ENCODE peak calls at places on chromosomes 4 and X, in five cellular contexts. Z is GM23248, V is small intestine, L is cardiac muscle cell, G is upper lobe of right lung. W is an unnamed sample.
A peak's percentile ranks its signal among the peaks of the same experiment; 100 is the strongest.

GRCh38 chr4:10808591-10808990 is 124.0 kb upstream of the CLNK start:
- DNase-seq in Z (peak; percentile 52), V (no peak), L (peak; percentile 79), G (no peak), W (peak; percentile 71)

GRCh38 chr4:175758595-175758994 is 53.5 kb downstream of the GPM6A start:
- DNase-seq in Z (no peak), V (no peak), L (no peak), G (no peak), W (no peak)

GRCh38 chrX:41009816-41010187 is 75.4 kb upstream of the USP9X start:
- DNase-seq in Z (no peak), V (no peak), L (no peak), G (no peak), W (no peak)

GRCh38 chr4:6469898-6470501 is 2.4 kb downstream of the PPP2R2C start:
- DNase-seq in Z (no peak), V (no peak), L (no peak), G (no peak), W (no peak)

GRCh38 chr4:55543858-55544257 is 2.9 kb downstream of the CLOCK start:
- DNase-seq in Z (peak; percentile 58), V (no peak), L (peak; percentile 13), G (no peak), W (no peak)

GRCh38 chr4:150280081-150280950 is 202.1 kb downstream of the DCLK2 start:
- DNase-seq in Z (peak; percentile 92), V (no peak), L (peak; percentile 83), G (no peak), W (no peak)

GRCh38 chr4:56656346-56656643 is 24.8 kb downstream of the HOPX start:
- DNase-seq in Z (no peak), V (peak; percentile 36), L (no peak), G (no peak), W (no peak)

GRCh38 chrX:153973127-153974002 is 811 bp downstream of the TMEM187 start:
- DNase-seq in Z (no peak), V (peak; percentile 27), L (no peak), G (no peak), W (peak; percentile 67)

GRCh38 chr4:3307891-3308575 is 15.2 kb downstream of the RGS12 start:
- DNase-seq in Z (no peak), V (no peak), L (no peak), G (peak; percentile 54), W (no peak)

GRCh38 chr4:121462660-121463261 is 81.9 kb upstream of the QRFPR start:
- DNase-seq in Z (peak; percentile 88), V (peak; percentile 73), L (peak; percentile 85), G (no peak), W (no peak)

GRCh38 chr4:176065365-176066249 is at the start of gene WDR17:
- DNase-seq in Z (peak; percentile 74), V (peak; percentile 69), L (peak; percentile 84), G (peak; percentile 95), W (peak; percentile 94)

DNA sequence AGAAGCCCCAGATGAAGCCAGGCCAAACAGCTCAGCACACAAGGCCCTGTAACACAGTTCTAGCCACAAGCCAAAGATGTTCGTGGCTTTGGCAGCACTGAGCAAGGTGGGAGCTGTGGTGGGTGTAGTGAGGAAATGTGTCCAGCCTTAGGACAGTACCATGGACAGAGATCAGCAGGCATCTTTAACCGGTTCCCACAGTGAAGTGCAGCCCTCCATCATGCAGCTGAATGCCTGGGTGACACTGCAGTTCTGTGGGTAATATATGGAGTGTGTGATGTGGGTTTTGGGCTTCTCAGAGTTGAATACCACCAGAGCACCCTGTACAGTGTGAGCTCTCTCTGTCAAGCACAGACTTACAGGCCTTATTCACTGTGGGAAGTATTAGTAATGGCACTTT is 6.0 kb upstream of the NEXMIF start:
- DNase-seq in Z (no peak), V (no peak), L (no peak), G (no peak), W (no peak)
- H3K9me3 ChIP-seq in Z (no peaks in the 10 kb centered on the region), V (no peaks in the 10 kb centered on the region), L (peaks cover 4% of the 10 kb centered on the region), G (no peaks in the 10 kb centered on the region), W (no peaks in the 10 kb centered on the region)

GRCh38 chr4:39627413-39627812 is 11.3 kb downstream of the SMIM14 start:
- DNase-seq in Z (no peak), V (no peak), L (no peak), G (no peak), W (no peak)
- H3K27ac ChIP-seq in Z (no peak overlapping the region), V (no peak overlapping the region), L (no peak overlapping the region), G (no peak overlapping the region), W (no peak overlapping the region)

GRCh38 chrX:15952212-15952611 is 97.6 kb upstream of the AP1S2 start:
- DNase-seq in Z (no peak), V (no peak), L (no peak), G (no peak), W (no peak)

GRCh38 chrX:15947648-15948317 is 93.2 kb upstream of the AP1S2 start:
- DNase-seq in Z (peak; percentile 68), V (peak; percentile 3), L (peak; percentile 61), G (no peak), W (no peak)

GRCh38 chrX:15946783-15947550 is 92.4 kb upstream of the AP1S2 start:
- DNase-seq in Z (peak; percentile 90), V (no peak), L (peak; percentile 75), G (no peak), W (no peak)

GRCh38 chrX:15943393-15943792 is 88.8 kb upstream of the AP1S2 start:
- DNase-seq in Z (no peak), V (no peak), L (no peak), G (no peak), W (no peak)

GRCh38 chrX:15948318-15948660 is 93.7 kb upstream of the AP1S2 start:
- DNase-seq in Z (no peak), V (no peak), L (no peak), G (no peak), W (no peak)
- H3K4me1 ChIP-seq in Z (peaks cover 10% of the 10 kb centered on the region), V (no peaks in the 10 kb centered on the region), L (peaks cover 6% of the 10 kb centered on the region), G (no peaks in the 10 kb centered on the region), W (no peaks in the 10 kb centered on the region)

DNA sequence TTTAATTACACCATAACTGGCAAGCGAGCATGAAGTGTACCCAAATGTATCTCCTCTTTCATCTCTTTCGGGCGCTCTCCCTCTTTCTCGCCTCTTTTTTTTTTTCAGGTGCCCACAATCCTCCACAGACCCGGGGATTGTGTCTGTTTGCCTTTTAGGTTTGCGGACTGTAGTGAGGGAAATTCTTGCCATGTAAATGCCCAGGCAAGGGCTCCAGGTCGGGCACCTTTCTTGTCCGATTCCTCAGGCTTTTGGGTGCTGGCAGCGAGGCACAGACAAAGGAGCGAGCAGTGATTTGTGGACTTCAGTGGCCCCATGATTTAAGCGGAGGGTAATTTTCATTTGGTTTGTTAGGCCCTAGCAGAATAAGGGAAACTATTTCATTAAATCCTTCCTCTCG is 1.1 kb upstream of the PHOX2B start:
- DNase-seq in Z (no peak), V (no peak), L (no peak), G (no peak), W (no peak)
- H3K9me3 ChIP-seq in Z (no peaks in the 10 kb centered on the region), V (no peaks in the 10 kb centered on the region), L (no peaks in the 10 kb centered on the region), G (no peaks in the 10 kb centered on the region), W (no peaks in the 10 kb centered on the region)

GRCh38 chr4:126441173-126441810 is 1126.5 kb downstream of the FAT4 start:
- DNase-seq in Z (peak; percentile 3), V (no peak), L (no peak), G (no peak), W (no peak)
- H3K27ac ChIP-seq in Z (no peak overlapping the region), V (no peak overlapping the region), L (no peak overlapping the region), G (no peak overlapping the region), W (peak overlapping the region; percentile 53)

GRCh38 chr4:108833041-108833440 is 70.2 kb upstream of the ETNPPL start:
- DNase-seq in Z (no peak), V (no peak), L (peak; percentile 70), G (no peak), W (no peak)
- H3K4me1 ChIP-seq in Z (peaks cover 33% of the 10 kb centered on the region), V (peaks cover 2% of the 10 kb centered on the region), L (peaks cover 31% of the 10 kb centered on the region), G (peaks cover 4% of the 10 kb centered on the region), W (no peaks in the 10 kb centered on the region)